ENCODE peak calls at places on chromosomes 4 and X, in seven cellular contexts. One of them, this sample, is unnamed.

GRCh38 chrX:2629316-2630168 is 61.6 kb upstream of the CD99 start:
- DNase-seq in right lobe of liver: no peak
- DNase-seq in IMR-90: no peak
- DNase-seq in tibial nerve: no peak
- DNase-seq in ovary: no peak
- DNase-seq in GM12891: no peak
- DNase-seq in endothelial cell of umbilical vein: no peak
- DNase-seq in this sample: no peak

GRCh38 chrX:153411255-153411987 is at the start of gene ZFP92:
- DNase-seq in ovary: peak; percentile 63
- DNase-seq in IMR-90: no peak
- DNase-seq in right lobe of liver: no peak
- DNase-seq in GM12891: peak; percentile 68
- DNase-seq in endothelial cell of umbilical vein: peak; percentile 1
- DNase-seq in tibial nerve: no peak
- DNase-seq in this sample: peak; percentile 64

GRCh38 chr4:124118061-124118460 is 594.5 kb downstream of the ANKRD50 start:
- DNase-seq in GM12891: no peak
- DNase-seq in ovary: no peak
- DNase-seq in endothelial cell of umbilical vein: peak; percentile 7
- DNase-seq in IMR-90: no peak
- DNase-seq in right lobe of liver: no peak
- DNase-seq in tibial nerve: no peak
- DNase-seq in this sample: no peak

GRCh38 chr4:178086324-178086723 is 644.1 kb upstream of the AGA start:
- DNase-seq in IMR-90: peak; percentile 1
- DNase-seq in endothelial cell of umbilical vein: no peak
- DNase-seq in ovary: no peak
- DNase-seq in right lobe of liver: no peak
- DNase-seq in GM12891: no peak
- DNase-seq in tibial nerve: no peak
- DNase-seq in this sample: no peak

GRCh38 chr4:83043801-83044407 is 8.9 kb downstream of the COPS4 start:
- DNase-seq in IMR-90: peak; percentile 44
- DNase-seq in right lobe of liver: no peak
- DNase-seq in GM12891: no peak
- DNase-seq in endothelial cell of umbilical vein: no peak
- DNase-seq in ovary: no peak
- DNase-seq in tibial nerve: no peak
- DNase-seq in this sample: no peak

GRCh38 chr4:169029947-169030346 is 19.9 kb upstream of the CBR4 start:
- DNase-seq in right lobe of liver: no peak
- DNase-seq in ovary: no peak
- DNase-seq in GM12891: no peak
- DNase-seq in endothelial cell of umbilical vein: no peak
- DNase-seq in tibial nerve: no peak
- DNase-seq in IMR-90: no peak
- DNase-seq in this sample: no peak

GRCh38 chr4:2412534-2412884 is 5.9 kb downstream of the ZFYVE28 start:
- DNase-seq in GM12891: peak; percentile 49
- DNase-seq in IMR-90: no peak
- DNase-seq in tibial nerve: no peak
- DNase-seq in right lobe of liver: no peak
- DNase-seq in ovary: no peak
- DNase-seq in endothelial cell of umbilical vein: no peak
- DNase-seq in this sample: peak; percentile 45

GRCh38 chrX:44514272-44514671 is 28.4 kb downstream of the FUNDC1 start:
- DNase-seq in GM12891: no peak
- DNase-seq in ovary: no peak
- DNase-seq in IMR-90: no peak
- DNase-seq in right lobe of liver: no peak
- DNase-seq in endothelial cell of umbilical vein: no peak
- DNase-seq in tibial nerve: no peak
- DNase-seq in this sample: no peak

GRCh38 chrX:53071064-53071463 is 11.1 kb upstream of the TSPYL2 start:
- DNase-seq in GM12891: no peak
- DNase-seq in IMR-90: no peak
- DNase-seq in right lobe of liver: no peak
- DNase-seq in tibial nerve: no peak
- DNase-seq in ovary: no peak
- DNase-seq in endothelial cell of umbilical vein: no peak
- DNase-seq in this sample: no peak

GRCh38 chr4:102625232-102625930 is 124.2 kb downstream of the NFKB1 start:
- DNase-seq in ovary: no peak
- DNase-seq in tibial nerve: no peak
- DNase-seq in GM12891: peak; percentile 33
- DNase-seq in endothelial cell of umbilical vein: peak; percentile 23
- DNase-seq in IMR-90: peak; percentile 54
- DNase-seq in right lobe of liver: peak; percentile 57
- DNase-seq in this sample: no peak

GRCh38 chrX:152445926-152446325 is 5.2 kb downstream of the GABRA3 start:
- DNase-seq in IMR-90: no peak
- DNase-seq in ovary: no peak
- DNase-seq in GM12891: no peak
- DNase-seq in right lobe of liver: no peak
- DNase-seq in endothelial cell of umbilical vein: no peak
- DNase-seq in tibial nerve: no peak
- DNase-seq in this sample: no peak

GRCh38 chr4:143351149-143351691 is 14.5 kb downstream of the GAB1 start:
- DNase-seq in tibial nerve: no peak
- DNase-seq in IMR-90: no peak
- DNase-seq in GM12891: no peak
- DNase-seq in ovary: no peak
- DNase-seq in right lobe of liver: no peak
- DNase-seq in endothelial cell of umbilical vein: no peak
- DNase-seq in this sample: no peak

GRCh38 chr4:112234952-112235609 is 3.5 kb downstream of the AP1AR start:
- DNase-seq in ovary: peak; percentile 49
- DNase-seq in IMR-90: peak; percentile 94
- DNase-seq in endothelial cell of umbilical vein: peak; percentile 87
- DNase-seq in right lobe of liver: peak; percentile 60
- DNase-seq in GM12891: no peak
- DNase-seq in tibial nerve: peak; percentile 38
- DNase-seq in this sample: no peak

GRCh38 chr4:40731792-40732245 is 17.9 kb upstream of the NSUN7 start:
- DNase-seq in tibial nerve: no peak
- DNase-seq in right lobe of liver: peak; percentile 72
- DNase-seq in endothelial cell of umbilical vein: peak; percentile 49
- DNase-seq in ovary: no peak
- DNase-seq in GM12891: no peak
- DNase-seq in IMR-90: no peak
- DNase-seq in this sample: no peak

GRCh38 chrX:119477812-119478232 is 9.6 kb downstream of the SLC25A5 start:
- DNase-seq in GM12891: no peak
- DNase-seq in endothelial cell of umbilical vein: no peak
- DNase-seq in tibial nerve: peak; percentile 17
- DNase-seq in right lobe of liver: peak; percentile 61
- DNase-seq in ovary: no peak
- DNase-seq in IMR-90: peak; percentile 93
- DNase-seq in this sample: peak; percentile 44

GRCh38 chr4:56307423-56307822 is 79.9 kb downstream of the AASDH start:
- DNase-seq in ovary: no peak
- DNase-seq in tibial nerve: no peak
- DNase-seq in IMR-90: peak; percentile 4
- DNase-seq in endothelial cell of umbilical vein: no peak
- DNase-seq in GM12891: no peak
- DNase-seq in right lobe of liver: no peak
- DNase-seq in this sample: no peak

GRCh38 chrX:1464282-1465131 is 11.8 kb upstream of the ASMTL start:
- DNase-seq in endothelial cell of umbilical vein: no peak
- DNase-seq in right lobe of liver: peak; percentile 37
- DNase-seq in IMR-90: no peak
- DNase-seq in ovary: no peak
- DNase-seq in tibial nerve: no peak
- DNase-seq in GM12891: no peak
- DNase-seq in this sample: no peak

GRCh38 chr4:113826431-113826830 is 64.9 kb upstream of the CAMK2D start:
- DNase-seq in tibial nerve: no peak
- DNase-seq in right lobe of liver: peak; percentile 45
- DNase-seq in endothelial cell of umbilical vein: no peak
- DNase-seq in IMR-90: no peak
- DNase-seq in ovary: no peak
- DNase-seq in GM12891: no peak
- DNase-seq in this sample: no peak

GRCh38 chr4:182384496-182385155 is 141.4 kb downstream of the TENM3 start:
- DNase-seq in endothelial cell of umbilical vein: no peak
- DNase-seq in right lobe of liver: no peak
- DNase-seq in ovary: no peak
- DNase-seq in IMR-90: peak; percentile 20
- DNase-seq in tibial nerve: no peak
- DNase-seq in GM12891: no peak
- DNase-seq in this sample: no peak

GRCh38 chr4:142427456-142427855 is 418.6 kb downstream of the INPP4B start:
- DNase-seq in endothelial cell of umbilical vein: no peak
- DNase-seq in IMR-90: no peak
- DNase-seq in right lobe of liver: no peak
- DNase-seq in GM12891: no peak
- DNase-seq in tibial nerve: no peak
- DNase-seq in ovary: no peak
- DNase-seq in this sample: no peak

GRCh38 chrX:77961063-77961462 is 8.4 kb downstream of the PGAM4 start:
- DNase-seq in IMR-90: no peak
- DNase-seq in ovary: no peak
- DNase-seq in right lobe of liver: no peak
- DNase-seq in endothelial cell of umbilical vein: no peak
- DNase-seq in GM12891: no peak
- DNase-seq in tibial nerve: no peak
- DNase-seq in this sample: no peak

GRCh38 chr4:152983221-152983620 is 47.1 kb downstream of the FHDC1 start:
- DNase-seq in GM12891: no peak
- DNase-seq in IMR-90: no peak
- DNase-seq in ovary: no peak
- DNase-seq in right lobe of liver: no peak
- DNase-seq in tibial nerve: no peak
- DNase-seq in endothelial cell of umbilical vein: no peak
- DNase-seq in this sample: no peak

GRCh38 chr4:24472514-24473308 is 111.6 kb downstream of the DHX15 start:
- DNase-seq in GM12891: peak; percentile 68
- DNase-seq in ovary: peak; percentile 88
- DNase-seq in IMR-90: peak; percentile 74
- DNase-seq in endothelial cell of umbilical vein: peak; percentile 63
- DNase-seq in right lobe of liver: peak; percentile 82
- DNase-seq in tibial nerve: peak; percentile 68
- DNase-seq in this sample: peak; percentile 95

GRCh38 chr4:94112644-94113043 is 95.0 kb upstream of the SMARCAD1 start:
- DNase-seq in tibial nerve: no peak
- DNase-seq in right lobe of liver: no peak
- DNase-seq in IMR-90: no peak
- DNase-seq in endothelial cell of umbilical vein: no peak
- DNase-seq in GM12891: no peak
- DNase-seq in ovary: no peak
- DNase-seq in this sample: no peak
- TF ChIP-seq POLR2A in tibial nerve: no peak
- TF ChIP-seq POLR2A in right lobe of liver: no peak
- TF ChIP-seq POLR2A in IMR-90: no peak
- TF ChIP-seq POLR2A in endothelial cell of umbilical vein: no peak
- TF ChIP-seq POLR2A in GM12891: no peak
- TF ChIP-seq POLR2A in ovary: no peak
- TF ChIP-seq POLR2A in this sample: no peak

GRCh38 chr4:54149323-54149722 is 49.4 kb downstream of the GSX2 start:
- DNase-seq in right lobe of liver: no peak
- DNase-seq in GM12891: no peak
- DNase-seq in ovary: no peak
- DNase-seq in IMR-90: no peak
- DNase-seq in tibial nerve: no peak
- DNase-seq in endothelial cell of umbilical vein: no peak
- DNase-seq in this sample: no peak

GRCh38 chr4:54155936-54156335 is 56.0 kb downstream of the GSX2 start:
- DNase-seq in right lobe of liver: no peak
- DNase-seq in ovary: no peak
- DNase-seq in tibial nerve: no peak
- DNase-seq in GM12891: no peak
- DNase-seq in endothelial cell of umbilical vein: no peak
- DNase-seq in IMR-90: no peak
- DNase-seq in this sample: no peak

DNA sequence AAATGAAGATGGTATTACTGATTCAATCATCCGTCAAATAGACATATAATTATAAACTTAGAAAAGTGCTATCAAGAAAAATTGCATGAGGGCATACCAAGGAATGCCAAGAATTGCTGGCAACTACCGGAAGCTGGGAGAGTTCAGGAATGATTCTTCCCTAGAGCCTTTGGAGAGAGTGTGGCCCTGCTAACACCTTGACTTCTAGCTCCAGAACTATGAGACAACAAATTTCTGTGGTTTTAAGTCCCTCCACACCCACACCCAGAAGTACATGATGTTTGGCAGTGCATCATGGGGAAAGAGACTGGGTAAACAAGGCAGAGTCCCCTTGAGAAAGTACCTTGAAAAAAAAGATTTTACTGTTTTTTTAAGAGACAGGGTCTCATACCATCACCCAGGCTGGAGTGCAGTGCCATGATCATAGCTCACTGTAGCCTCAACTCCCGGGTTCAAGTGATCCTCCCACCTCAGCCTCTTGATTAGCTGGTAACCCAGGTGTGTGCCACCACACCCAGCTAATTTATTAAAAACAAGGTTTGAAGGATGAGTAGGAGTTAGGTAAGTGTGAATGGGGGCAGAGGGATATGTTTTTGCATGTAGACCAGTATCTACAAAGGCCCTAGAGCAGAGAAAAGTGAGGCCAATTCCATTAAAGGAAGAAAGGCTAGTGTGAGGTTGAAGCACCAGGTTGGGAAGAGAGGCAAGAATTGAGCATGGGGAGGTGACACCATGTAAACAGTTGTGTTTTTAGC is 53.1 kb downstream of the GSX2 start:
- DNase-seq in IMR-90: peak; percentile 63
- DNase-seq in tibial nerve: no peak
- DNase-seq in endothelial cell of umbilical vein: no peak
- DNase-seq in ovary: no peak
- DNase-seq in GM12891: no peak
- DNase-seq in right lobe of liver: no peak
- DNase-seq in this sample: peak; percentile 27
- TF ChIP-seq POLR2A in IMR-90: no peak
- TF ChIP-seq POLR2A in tibial nerve: no peak
- TF ChIP-seq POLR2A in endothelial cell of umbilical vein: no peak
- TF ChIP-seq POLR2A in ovary: no peak
- TF ChIP-seq POLR2A in GM12891: no peak
- TF ChIP-seq POLR2A in right lobe of liver: no peak
- TF ChIP-seq POLR2A in this sample: no peak

GRCh38 chr4:164097119-164097518 is 602.6 kb downstream of the TMA16 start:
- DNase-seq in GM12891: no peak
- DNase-seq in ovary: no peak
- DNase-seq in tibial nerve: no peak
- DNase-seq in endothelial cell of umbilical vein: no peak
- DNase-seq in right lobe of liver: no peak
- DNase-seq in IMR-90: no peak
- DNase-seq in this sample: no peak
- TF ChIP-seq POLR2A in GM12891: no peak
- TF ChIP-seq POLR2A in ovary: no peak
- TF ChIP-seq POLR2A in tibial nerve: no peak
- TF ChIP-seq POLR2A in endothelial cell of umbilical vein: no peak
- TF ChIP-seq POLR2A in right lobe of liver: no peak
- TF ChIP-seq POLR2A in IMR-90: no peak
- TF ChIP-seq POLR2A in this sample: no peak

GRCh38 chr4:1166509-1167243 is 5.7 kb downstream of the SPON2 start:
- DNase-seq in endothelial cell of umbilical vein: no peak
- DNase-seq in GM12891: no peak
- DNase-seq in right lobe of liver: no peak
- DNase-seq in ovary: no peak
- DNase-seq in IMR-90: no peak
- DNase-seq in tibial nerve: no peak
- DNase-seq in this sample: no peak
- TF ChIP-seq POLR2A in endothelial cell of umbilical vein: no peak
- TF ChIP-seq POLR2A in GM12891: no peak
- TF ChIP-seq POLR2A in right lobe of liver: no peak
- TF ChIP-seq POLR2A in ovary: no peak
- TF ChIP-seq POLR2A in IMR-90: no peak
- TF ChIP-seq POLR2A in tibial nerve: no peak
- TF ChIP-seq POLR2A in this sample: no peak

This sample was measured in H54.